ENCODE peak calls at places on chromosomes 3 and 15, in seven cellular contexts. One of them, this sample, is unnamed.

GRCh38 chr3:185757176-185757575 is 67.7 kb downstream of the IGF2BP2 start:
- DNase-seq in occipital lobe: no peak
- DNase-seq in activated T-helper 1 cell treated with Interleukin-2 at 50 U/mL for 16 hours: no peak
- DNase-seq in A172: peak
- DNase-seq in astrocyte of the spinal cord: no peak
- DNase-seq in caudate nucleus: no peak
- DNase-seq in psoas muscle: no peak
- DNase-seq in this sample: no peak

GRCh38 chr3:71064976-71065763 is 518.4 kb downstream of the FOXP1 start:
- DNase-seq in activated T-helper 1 cell treated with Interleukin-2 at 50 U/mL for 16 hours: peak
- DNase-seq in caudate nucleus: peak
- DNase-seq in occipital lobe: peak
- DNase-seq in astrocyte of the spinal cord: no peak
- DNase-seq in A172: no peak
- DNase-seq in psoas muscle: peak
- DNase-seq in this sample: peak

GRCh38 chr3:161069441-161070251 is 35.5 kb downstream of the B3GALNT1 start:
- DNase-seq in caudate nucleus: no peak
- DNase-seq in A172: peak
- DNase-seq in astrocyte of the spinal cord: peak
- DNase-seq in activated T-helper 1 cell treated with Interleukin-2 at 50 U/mL for 16 hours: no peak
- DNase-seq in occipital lobe: peak
- DNase-seq in psoas muscle: no peak
- DNase-seq in this sample: no peak

GRCh38 chr3:17183951-17184550 is 299.3 kb downstream of the PLCL2 start:
- DNase-seq in activated T-helper 1 cell treated with Interleukin-2 at 50 U/mL for 16 hours: no peak
- DNase-seq in psoas muscle: no peak
- DNase-seq in A172: peak
- DNase-seq in astrocyte of the spinal cord: peak
- DNase-seq in occipital lobe: no peak
- DNase-seq in caudate nucleus: no peak
- DNase-seq in this sample: no peak

GRCh38 chr3:48404440-48405342 is 25.2 kb downstream of the PLXNB1 start:
- DNase-seq in occipital lobe: no peak
- DNase-seq in caudate nucleus: no peak
- DNase-seq in activated T-helper 1 cell treated with Interleukin-2 at 50 U/mL for 16 hours: no peak
- DNase-seq in psoas muscle: peak
- DNase-seq in A172: no peak
- DNase-seq in astrocyte of the spinal cord: no peak
- DNase-seq in this sample: no peak

GRCh38 chr3:177881330-177881729 is 654.9 kb upstream of the KCNMB2 start:
- DNase-seq in astrocyte of the spinal cord: no peak
- DNase-seq in psoas muscle: no peak
- DNase-seq in A172: no peak
- DNase-seq in occipital lobe: no peak
- DNase-seq in activated T-helper 1 cell treated with Interleukin-2 at 50 U/mL for 16 hours: no peak
- DNase-seq in caudate nucleus: no peak
- DNase-seq in this sample: no peak

GRCh38 chr15:89052474-89052873 is 35.8 kb upstream of the ABHD2 start:
- DNase-seq in caudate nucleus: no peak
- DNase-seq in A172: no peak
- DNase-seq in psoas muscle: no peak
- DNase-seq in astrocyte of the spinal cord: peak
- DNase-seq in occipital lobe: no peak
- DNase-seq in activated T-helper 1 cell treated with Interleukin-2 at 50 U/mL for 16 hours: no peak
- DNase-seq in this sample: no peak

GRCh38 chr15:79168922-79169322 is 78.3 kb upstream of the RASGRF1 start:
- DNase-seq in astrocyte of the spinal cord: no peak
- DNase-seq in A172: peak
- DNase-seq in activated T-helper 1 cell treated with Interleukin-2 at 50 U/mL for 16 hours: no peak
- DNase-seq in caudate nucleus: no peak
- DNase-seq in psoas muscle: no peak
- DNase-seq in occipital lobe: peak
- DNase-seq in this sample: peak

GRCh38 chr3:60064210-60065178 is 1014.7 kb upstream of the CFAP20DC start:
- DNase-seq in occipital lobe: no peak
- DNase-seq in astrocyte of the spinal cord: peak
- DNase-seq in A172: peak
- DNase-seq in activated T-helper 1 cell treated with Interleukin-2 at 50 U/mL for 16 hours: no peak
- DNase-seq in caudate nucleus: no peak
- DNase-seq in psoas muscle: no peak
- DNase-seq in this sample: no peak

GRCh38 chr3:115287198-115287597 is 140.1 kb upstream of the ZBTB20 start:
- DNase-seq in caudate nucleus: no peak
- DNase-seq in occipital lobe: no peak
- DNase-seq in psoas muscle: no peak
- DNase-seq in A172: no peak
- DNase-seq in activated T-helper 1 cell treated with Interleukin-2 at 50 U/mL for 16 hours: no peak
- DNase-seq in astrocyte of the spinal cord: no peak
- DNase-seq in this sample: no peak

GRCh38 chr15:73992594-73992898 is 451 bp upstream of the STOML1 start:
- DNase-seq in astrocyte of the spinal cord: no peak
- DNase-seq in caudate nucleus: no peak
- DNase-seq in psoas muscle: no peak
- DNase-seq in activated T-helper 1 cell treated with Interleukin-2 at 50 U/mL for 16 hours: no peak
- DNase-seq in A172: no peak
- DNase-seq in occipital lobe: no peak
- DNase-seq in this sample: no peak

GRCh38 chr15:81939604-81940440 is 106.0 kb downstream of the MEX3B start:
- DNase-seq in activated T-helper 1 cell treated with Interleukin-2 at 50 U/mL for 16 hours: no peak
- DNase-seq in psoas muscle: no peak
- DNase-seq in A172: peak
- DNase-seq in astrocyte of the spinal cord: peak
- DNase-seq in occipital lobe: no peak
- DNase-seq in caudate nucleus: no peak
- DNase-seq in this sample: no peak

GRCh38 chr3:65338571-65338970 is 650.8 kb upstream of the ADAMTS9 start:
- DNase-seq in astrocyte of the spinal cord: no peak
- DNase-seq in caudate nucleus: no peak
- DNase-seq in activated T-helper 1 cell treated with Interleukin-2 at 50 U/mL for 16 hours: no peak
- DNase-seq in psoas muscle: no peak
- DNase-seq in A172: no peak
- DNase-seq in occipital lobe: no peak
- DNase-seq in this sample: no peak

GRCh38 chr3:32443471-32443870 is 51.8 kb downstream of the CMTM7 start:
- DNase-seq in activated T-helper 1 cell treated with Interleukin-2 at 50 U/mL for 16 hours: no peak
- DNase-seq in psoas muscle: no peak
- DNase-seq in occipital lobe: no peak
- DNase-seq in caudate nucleus: no peak
- DNase-seq in A172: peak
- DNase-seq in astrocyte of the spinal cord: peak
- DNase-seq in this sample: no peak

GRCh38 chr15:29043731-29044485 is 158.1 kb downstream of the APBA2 start:
- DNase-seq in A172: no peak
- DNase-seq in occipital lobe: no peak
- DNase-seq in caudate nucleus: no peak
- DNase-seq in psoas muscle: no peak
- DNase-seq in activated T-helper 1 cell treated with Interleukin-2 at 50 U/mL for 16 hours: no peak
- DNase-seq in astrocyte of the spinal cord: peak
- DNase-seq in this sample: no peak

GRCh38 chr15:38461089-38461833 is 7.3 kb downstream of the FAM98B start:
- DNase-seq in psoas muscle: no peak
- DNase-seq in activated T-helper 1 cell treated with Interleukin-2 at 50 U/mL for 16 hours: no peak
- DNase-seq in astrocyte of the spinal cord: peak
- DNase-seq in A172: no peak
- DNase-seq in caudate nucleus: no peak
- DNase-seq in occipital lobe: no peak
- DNase-seq in this sample: no peak

GRCh38 chr3:112739252-112739945 is 98.5 kb upstream of the CCDC80 start:
- DNase-seq in caudate nucleus: no peak
- DNase-seq in activated T-helper 1 cell treated with Interleukin-2 at 50 U/mL for 16 hours: no peak
- DNase-seq in astrocyte of the spinal cord: peak
- DNase-seq in A172: no peak
- DNase-seq in psoas muscle: no peak
- DNase-seq in occipital lobe: no peak
- DNase-seq in this sample: no peak

GRCh38 chr15:32998979-32999677 is 195.4 kb downstream of the FMN1 start:
- DNase-seq in A172: no peak
- DNase-seq in occipital lobe: no peak
- DNase-seq in caudate nucleus: no peak
- DNase-seq in activated T-helper 1 cell treated with Interleukin-2 at 50 U/mL for 16 hours: no peak
- DNase-seq in psoas muscle: peak
- DNase-seq in astrocyte of the spinal cord: no peak
- DNase-seq in this sample: no peak

GRCh38 chr3:10928396-10928960 is 64.1 kb upstream of the SLC6A1 start:
- DNase-seq in psoas muscle: no peak
- DNase-seq in caudate nucleus: no peak
- DNase-seq in activated T-helper 1 cell treated with Interleukin-2 at 50 U/mL for 16 hours: no peak
- DNase-seq in astrocyte of the spinal cord: no peak
- DNase-seq in occipital lobe: no peak
- DNase-seq in A172: no peak
- DNase-seq in this sample: no peak

GRCh38 chr3:102200126-102200525 is 234.7 kb upstream of the ZPLD1 start:
- DNase-seq in occipital lobe: no peak
- DNase-seq in caudate nucleus: no peak
- DNase-seq in psoas muscle: no peak
- DNase-seq in astrocyte of the spinal cord: peak
- DNase-seq in A172: no peak
- DNase-seq in activated T-helper 1 cell treated with Interleukin-2 at 50 U/mL for 16 hours: no peak
- DNase-seq in this sample: no peak

This sample was measured in LoVo.